ENCODE peak calls at places on chromosome 7, in six cellular contexts. One of them, this sample, is unnamed.

GRCh38 chr7:39592586-39592985 is 26.4 kb downstream of the YAE1 start:
- DNase-seq in HEK293T: no peak
- DNase-seq in IMR-90: peak
- DNase-seq in A549: no peak
- DNase-seq in K562: no peak
- DNase-seq in GM12878: no peak
- DNase-seq in this sample: no peak

GRCh38 chr7:26612742-26613141 is 251.6 kb downstream of the SKAP2 start:
- DNase-seq in HEK293T: no peak
- DNase-seq in IMR-90: no peak
- DNase-seq in A549: no peak
- DNase-seq in K562: no peak
- DNase-seq in GM12878: no peak
- DNase-seq in this sample: no peak

GRCh38 chr7:45642044-45642443 is 67.9 kb downstream of the ADCY1 start:
- DNase-seq in HEK293T: no peak
- DNase-seq in IMR-90: no peak
- DNase-seq in A549: no peak
- DNase-seq in K562: no peak
- DNase-seq in GM12878: no peak
- DNase-seq in this sample: no peak

GRCh38 chr7:75915416-75916156 is 631 bp downstream of the POR start:
- DNase-seq in HEK293T: no peak
- DNase-seq in IMR-90: peak
- DNase-seq in A549: no peak
- DNase-seq in K562: peak
- DNase-seq in GM12878: no peak
- DNase-seq in this sample: peak

GRCh38 chr7:102992509-102992819 is 79.7 kb downstream of the LRRC17 start:
- DNase-seq in HEK293T: no peak
- DNase-seq in IMR-90: no peak
- DNase-seq in A549: no peak
- DNase-seq in K562: no peak
- DNase-seq in GM12878: no peak
- DNase-seq in this sample: no peak

GRCh38 chr7:73973091-73973490 is 54.9 kb upstream of the ELN start:
- DNase-seq in HEK293T: no peak
- DNase-seq in IMR-90: no peak
- DNase-seq in A549: no peak
- DNase-seq in K562: no peak
- DNase-seq in GM12878: no peak
- DNase-seq in this sample: no peak

GRCh38 chr7:20786779-20787651 is at the start of gene SP8:
- DNase-seq in HEK293T: peak
- DNase-seq in IMR-90: peak
- DNase-seq in A549: no peak
- DNase-seq in K562: peak
- DNase-seq in GM12878: no peak
- DNase-seq in this sample: peak

GRCh38 chr7:149468208-149468607 is 7.3 kb upstream of the ZNF777 start:
- DNase-seq in HEK293T: no peak
- DNase-seq in IMR-90: no peak
- DNase-seq in A549: no peak
- DNase-seq in K562: no peak
- DNase-seq in GM12878: no peak
- DNase-seq in this sample: no peak

GRCh38 chr7:140219672-140220520 is 43.1 kb upstream of the KDM7A start:
- DNase-seq in HEK293T: no peak
- DNase-seq in IMR-90: no peak
- DNase-seq in A549: no peak
- DNase-seq in K562: no peak
- DNase-seq in GM12878: no peak
- DNase-seq in this sample: no peak

GRCh38 chr7:140215281-140215680 is 38.5 kb upstream of the KDM7A start:
- DNase-seq in HEK293T: no peak
- DNase-seq in IMR-90: no peak
- DNase-seq in A549: no peak
- DNase-seq in K562: no peak
- DNase-seq in GM12878: no peak
- DNase-seq in this sample: no peak

GRCh38 chr7:140214075-140214684 is 37.4 kb upstream of the KDM7A start:
- DNase-seq in HEK293T: no peak
- DNase-seq in IMR-90: peak
- DNase-seq in A549: no peak
- DNase-seq in K562: no peak
- DNase-seq in GM12878: peak
- DNase-seq in this sample: peak

GRCh38 chr7:140218656-140219055 is 41.9 kb upstream of the KDM7A start:
- DNase-seq in HEK293T: no peak
- DNase-seq in IMR-90: no peak
- DNase-seq in A549: no peak
- DNase-seq in K562: no peak
- DNase-seq in GM12878: no peak
- DNase-seq in this sample: no peak

GRCh38 chr7:140217750-140218501 is 41.1 kb upstream of the KDM7A start:
- DNase-seq in HEK293T: no peak
- DNase-seq in IMR-90: no peak
- DNase-seq in A549: no peak
- DNase-seq in K562: no peak
- DNase-seq in GM12878: no peak
- DNase-seq in this sample: no peak
- TF ChIP-seq BHLHE40 in HEK293T: no peak
- TF ChIP-seq BHLHE40 in IMR-90: no peak
- TF ChIP-seq BHLHE40 in A549: no peak
- TF ChIP-seq BHLHE40 in K562: no peak
- TF ChIP-seq BHLHE40 in GM12878: no peak
- TF ChIP-seq BHLHE40 in this sample: no peak

GRCh38 chr7:83934118-83934734 is 260.4 kb downstream of the SEMA3A start:
- DNase-seq in HEK293T: no peak
- DNase-seq in IMR-90: peak
- DNase-seq in A549: no peak
- DNase-seq in K562: no peak
- DNase-seq in GM12878: no peak
- DNase-seq in this sample: no peak
- TF ChIP-seq BHLHE40 in HEK293T: no peak
- TF ChIP-seq BHLHE40 in IMR-90: no peak
- TF ChIP-seq BHLHE40 in A549: no peak
- TF ChIP-seq BHLHE40 in K562: no peak
- TF ChIP-seq BHLHE40 in GM12878: no peak
- TF ChIP-seq BHLHE40 in this sample: no peak

DNA sequence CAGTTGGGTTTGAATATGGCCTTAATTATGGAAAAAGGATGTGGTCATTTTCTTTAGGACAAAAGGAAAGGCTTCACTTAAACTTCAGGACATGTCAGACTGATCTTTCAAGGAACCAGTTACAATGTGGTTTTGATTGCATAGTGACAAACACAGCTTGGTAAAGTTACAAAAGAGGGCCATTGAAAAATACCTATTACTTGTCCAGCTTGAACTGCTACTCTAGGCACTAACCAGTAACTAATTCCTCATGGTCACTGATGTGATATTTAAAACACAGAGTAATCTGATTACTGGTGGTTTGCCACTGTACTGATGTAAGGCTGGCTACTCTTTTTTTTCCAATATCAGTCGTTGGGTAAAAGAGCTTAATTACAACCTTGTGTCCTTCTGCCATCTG is 22.6 kb downstream of the TES start:
- DNase-seq in HEK293T: no peak
- DNase-seq in IMR-90: no peak
- DNase-seq in A549: no peak
- DNase-seq in K562: no peak
- DNase-seq in GM12878: no peak
- DNase-seq in this sample: no peak
- TF ChIP-seq BHLHE40 in HEK293T: no peak
- TF ChIP-seq BHLHE40 in IMR-90: no peak
- TF ChIP-seq BHLHE40 in A549: no peak
- TF ChIP-seq BHLHE40 in K562: no peak
- TF ChIP-seq BHLHE40 in GM12878: no peak
- TF ChIP-seq BHLHE40 in this sample: no peak

GRCh38 chr7:138907849-138908248 is 73.3 kb downstream of the KIAA1549 start:
- DNase-seq in HEK293T: no peak
- DNase-seq in IMR-90: no peak
- DNase-seq in A549: no peak
- DNase-seq in K562: no peak
- DNase-seq in GM12878: no peak
- DNase-seq in this sample: no peak
- TF ChIP-seq BHLHE40 in HEK293T: no peak
- TF ChIP-seq BHLHE40 in IMR-90: no peak
- TF ChIP-seq BHLHE40 in A549: no peak
- TF ChIP-seq BHLHE40 in K562: no peak
- TF ChIP-seq BHLHE40 in GM12878: no peak
- TF ChIP-seq BHLHE40 in this sample: no peak

DNA sequence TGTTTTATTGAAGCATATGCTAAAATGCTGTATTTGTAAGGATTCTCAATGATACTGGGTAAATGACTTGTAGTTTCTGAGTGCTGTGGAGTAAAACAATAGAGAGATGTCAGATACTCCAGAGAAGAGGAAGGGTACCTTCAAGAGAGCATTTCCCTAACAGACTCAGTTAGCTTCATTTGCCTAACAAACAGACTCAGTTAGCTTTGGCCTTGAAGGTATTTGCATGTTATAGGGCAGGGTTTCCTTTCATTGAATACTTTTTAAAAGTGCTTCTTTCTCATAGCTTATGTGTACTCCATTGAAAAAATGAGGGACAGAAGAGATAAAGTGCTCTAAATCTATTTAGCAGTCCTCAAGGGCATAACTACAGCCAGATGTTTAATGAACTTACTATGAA is 101.8 kb downstream of the CHN2 start:
- DNase-seq in HEK293T: no peak
- DNase-seq in IMR-90: no peak
- DNase-seq in A549: no peak
- DNase-seq in K562: no peak
- DNase-seq in GM12878: no peak
- DNase-seq in this sample: no peak
- TF ChIP-seq BHLHE40 in HEK293T: no peak
- TF ChIP-seq BHLHE40 in IMR-90: no peak
- TF ChIP-seq BHLHE40 in A549: no peak
- TF ChIP-seq BHLHE40 in K562: no peak
- TF ChIP-seq BHLHE40 in GM12878: no peak
- TF ChIP-seq BHLHE40 in this sample: no peak

DNA sequence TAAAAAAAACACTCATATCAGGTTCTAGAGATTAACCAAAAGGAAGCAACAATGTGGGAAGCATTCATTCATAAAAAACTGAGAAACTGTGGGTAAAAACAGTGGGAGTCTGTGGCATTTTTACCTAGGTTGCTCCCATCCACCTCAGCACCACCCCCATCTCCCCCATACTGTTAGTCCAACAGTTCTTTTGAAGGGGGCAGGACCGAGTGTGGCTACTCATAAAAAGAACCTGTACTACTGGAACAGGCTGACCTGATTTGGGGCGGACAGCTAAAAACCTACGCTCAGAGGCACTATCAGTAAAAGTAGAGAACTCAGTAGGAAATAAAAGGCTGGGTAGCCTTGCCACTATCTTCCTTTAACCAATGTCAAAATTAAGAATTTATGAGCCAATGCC is 84.5 kb downstream of the DPY19L1 start:
- DNase-seq in HEK293T: no peak
- DNase-seq in IMR-90: no peak
- DNase-seq in A549: no peak
- DNase-seq in K562: no peak
- DNase-seq in GM12878: no peak
- DNase-seq in this sample: no peak
- TF ChIP-seq BHLHE40 in HEK293T: no peak
- TF ChIP-seq BHLHE40 in IMR-90: no peak
- TF ChIP-seq BHLHE40 in A549: no peak
- TF ChIP-seq BHLHE40 in K562: no peak
- TF ChIP-seq BHLHE40 in GM12878: no peak
- TF ChIP-seq BHLHE40 in this sample: no peak

GRCh38 chr7:2452074-2452507 is 24.1 kb downstream of the GRIFIN start:
- DNase-seq in HEK293T: no peak
- DNase-seq in IMR-90: no peak
- DNase-seq in A549: no peak
- DNase-seq in K562: no peak
- DNase-seq in GM12878: no peak
- DNase-seq in this sample: peak
- TF ChIP-seq BHLHE40 in HEK293T: no peak
- TF ChIP-seq BHLHE40 in IMR-90: no peak
- TF ChIP-seq BHLHE40 in A549: no peak
- TF ChIP-seq BHLHE40 in K562: no peak
- TF ChIP-seq BHLHE40 in GM12878: no peak
- TF ChIP-seq BHLHE40 in this sample: no peak

This sample was measured in HepG2.